ENCODE peak calls at places on chromosome 14, in ten cellular contexts. M, Q, E, D, S, H, N, B, C and A are unnamed samples.

GRCh38 chr14:65361920-65362319 is 50.6 kb upstream of the FUT8 start:
- DNase-seq in M (no peak), Q (peak), E (no peak), D (no peak), S (peak), H (no peak), N (no peak), B (no peak), C (no peak), A (no peak)

GRCh38 chr14:102226356-102227125 is 78.4 kb downstream of the MOK start:
- DNase-seq in M (no peak), Q (no peak), E (no peak), D (no peak), S (no peak), H (no peak), N (no peak), B (no peak), C (no peak), A (no peak)

GRCh38 chr14:92832137-92832700 is 38.1 kb downstream of the GOLGA5 start:
- DNase-seq in M (no peak), Q (no peak), E (no peak), D (no peak), S (no peak), H (no peak), N (no peak), B (no peak), C (no peak), A (no peak)

GRCh38 chr14:93239869-93240677 is 33.0 kb downstream of the UBR7 start:
- DNase-seq in M (no peak), Q (no peak), E (no peak), D (no peak), S (peak), H (peak), N (peak), B (peak), C (no peak), A (peak)

GRCh38 chr14:84707830-84708229 is 822.1 kb upstream of the FLRT2 start:
- DNase-seq in M (no peak), Q (no peak), E (no peak), D (no peak), S (no peak), H (no peak), N (no peak), B (no peak), C (no peak), A (no peak)

GRCh38 chr14:93655078-93655750 is 133.1 kb downstream of the PRIMA1 start:
- DNase-seq in M (peak), Q (peak), E (peak), D (peak), S (peak), H (peak), N (peak), B (peak), C (peak), A (peak)

GRCh38 chr14:37585101-37585479 is 10.0 kb downstream of the FOXA1 start:
- DNase-seq in M (peak), Q (peak), E (no peak), D (no peak), S (peak), H (no peak), N (no peak), B (no peak), C (no peak), A (no peak)

GRCh38 chr14:58296731-58297130 is 1.6 kb upstream of the ARID4A start:
- DNase-seq in M (no peak), Q (no peak), E (no peak), D (no peak), S (peak), H (no peak), N (peak), B (peak), C (no peak), A (peak)

GRCh38 chr14:35495278-35495677 is 38.7 kb upstream of the INSM2 start:
- DNase-seq in M (no peak), Q (no peak), E (no peak), D (no peak), S (peak), H (no peak), N (no peak), B (no peak), C (no peak), A (no peak)

GRCh38 chr14:104136472-104137296 is 1.7 kb upstream of the KIF26A start:
- DNase-seq in M (no peak), Q (peak), E (no peak), D (no peak), S (no peak), H (no peak), N (no peak), B (no peak), C (no peak), A (no peak)

GRCh38 chr14:68926236-68926635 is 52.9 kb downstream of the ACTN1 start:
- DNase-seq in M (no peak), Q (no peak), E (no peak), D (no peak), S (peak), H (peak), N (no peak), B (no peak), C (no peak), A (peak)

GRCh38 chr14:61537567-61538463 is 157.5 kb upstream of the HIF1A start:
- DNase-seq in M (peak), Q (peak), E (peak), D (peak), S (peak), H (peak), N (peak), B (peak), C (no peak), A (peak)

GRCh38 chr14:39102265-39102968 is 618 bp downstream of the SEC23A start:
- DNase-seq in M (peak), Q (peak), E (no peak), D (peak), S (peak), H (peak), N (peak), B (peak), C (no peak), A (peak)

GRCh38 chr14:88592016-88592415 is 29.2 kb downstream of the ZC3H14 start:
- DNase-seq in M (no peak), Q (no peak), E (no peak), D (no peak), S (no peak), H (no peak), N (no peak), B (no peak), C (no peak), A (no peak)

GRCh38 chr14:95701846-95702221 is 12.1 kb downstream of the TCL1A start:
- DNase-seq in M (no peak), Q (no peak), E (no peak), D (no peak), S (no peak), H (peak), N (no peak), B (no peak), C (no peak), A (no peak)

GRCh38 chr14:102028733-102029132 is 58.1 kb downstream of the HSP90AA1 start:
- DNase-seq in M (no peak), Q (no peak), E (no peak), D (no peak), S (peak), H (peak), N (peak), B (peak), C (no peak), A (peak)

GRCh38 chr14:93056840-93057585 is 58.7 kb downstream of the ITPK1 start:
- DNase-seq in M (no peak), Q (no peak), E (no peak), D (no peak), S (no peak), H (no peak), N (no peak), B (peak), C (no peak), A (peak)